ENCODE peak calls at places on chromosomes 5 and 9, in eight cellular contexts. D is stomach, Z is MM.1S, L is astrocyte of the cerebellum, O is EL, U is putamen, C is psoas muscle, N is activated T-helper 1 cell treated with Interleukin-2 at 50 U/mL for 16 hours. I is an unnamed sample.

GRCh38 chr9:3497406-3497805 is 28.4 kb downstream of the RFX3 start:
- DNase-seq in U (no peak), O (peak), N (no peak), C (no peak), Z (no peak), D (no peak), L (no peak), I (peak)

GRCh38 chr5:97501286-97501964 is 318.4 kb upstream of the RIOK2 start:
- DNase-seq in C (no peak), L (no peak), D (no peak), Z (no peak), O (no peak), U (no peak), N (no peak), I (no peak)

GRCh38 chr9:117927354-117927753 is 223.2 kb downstream of the TLR4 start:
- DNase-seq in L (no peak), C (no peak), Z (peak), D (no peak), U (no peak), O (no peak), N (no peak), I (no peak)

GRCh38 chr9:26296910-26297309 is 595.7 kb downstream of the CAAP1 start:
- DNase-seq in C (no peak), N (no peak), O (peak), U (no peak), Z (no peak), D (no peak), L (peak), I (peak)

GRCh38 chr9:89519393-89519805 is 21.5 kb upstream of the SEMA4D start:
- DNase-seq in D (peak), C (peak), Z (peak), N (no peak), U (no peak), L (no peak), O (peak), I (peak)

GRCh38 chr5:24347206-24347605 is 297.6 kb downstream of the CDH10 start:
- DNase-seq in Z (no peak), L (no peak), U (no peak), C (no peak), O (no peak), D (no peak), N (no peak), I (no peak)

GRCh38 chr9:133403766-133404439 is 13.9 kb downstream of the REXO4 start:
- DNase-seq in L (no peak), O (no peak), N (peak), D (peak), U (no peak), Z (no peak), C (peak), I (peak)

GRCh38 chr9:115042781-115043509 is 75.0 kb downstream of the TNC start:
- DNase-seq in D (no peak), L (no peak), U (no peak), C (no peak), O (no peak), N (no peak), Z (peak), I (no peak)

GRCh38 chr9:12972608-12973589 is 198.1 kb downstream of the LURAP1L start:
- DNase-seq in D (peak), L (peak), C (no peak), O (no peak), U (peak), Z (peak), N (no peak), I (no peak)

GRCh38 chr5:50547303-50547702 is 106.2 kb upstream of the EMB start:
- DNase-seq in U (no peak), N (no peak), C (no peak), D (no peak), O (no peak), Z (peak), L (no peak), I (no peak)

GRCh38 chr5:144421411-144421810 is 250.7 kb downstream of the KCTD16 start:
- DNase-seq in C (no peak), L (no peak), U (no peak), N (no peak), D (no peak), Z (no peak), O (peak), I (peak)

GRCh38 chr9:114315723-114316363 is 7.1 kb upstream of the ORM1 start:
- DNase-seq in C (no peak), U (no peak), D (peak), N (no peak), L (no peak), O (no peak), Z (no peak), I (no peak)

GRCh38 chr9:107439991-107440456 is 49.5 kb downstream of the KLF4 start:
- DNase-seq in N (no peak), U (no peak), Z (no peak), O (no peak), C (no peak), D (no peak), L (no peak), I (no peak)

GRCh38 chr5:62190173-62190572 is 115.8 kb upstream of the KIF2A start:
- DNase-seq in U (no peak), O (no peak), D (no peak), N (no peak), C (no peak), Z (no peak), L (no peak), I (no peak)

GRCh38 chr9:89179535-89179919 is 909 bp upstream of the SHC3 start:
- DNase-seq in Z (no peak), D (no peak), L (no peak), C (no peak), N (no peak), O (peak), U (no peak), I (peak)

GRCh38 chr9:113492343-113493079 is 29.0 kb downstream of the RGS3 start:
- DNase-seq in D (no peak), U (no peak), L (no peak), Z (no peak), O (no peak), N (no peak), C (no peak), I (peak)

GRCh38 chr5:9408964-9409363 is 136.9 kb downstream of the SEMA5A start:
- DNase-seq in N (no peak), C (no peak), Z (no peak), O (no peak), U (no peak), L (no peak), D (no peak), I (no peak)

GRCh38 chr5:151903243-151903653 is 21.4 kb downstream of the GLRA1 start:
- DNase-seq in C (no peak), N (no peak), D (no peak), O (no peak), L (no peak), U (no peak), Z (no peak), I (no peak)

GRCh38 chr5:135386886-135387628 is 12.0 kb downstream of the MACROH2A1 start:
- DNase-seq in D (peak), N (no peak), U (no peak), O (peak), Z (no peak), C (no peak), L (peak), I (peak)

GRCh38 chr5:50564079-50564478 is 102.4 kb upstream of the PARP8 start:
- DNase-seq in D (no peak), O (no peak), Z (peak), U (no peak), N (no peak), C (no peak), L (no peak), I (no peak)

GRCh38 chr9:128683340-128684064 is 5.5 kb upstream of the SET start:
- DNase-seq in O (peak), N (no peak), C (no peak), U (no peak), L (no peak), Z (peak), D (peak), I (peak)

GRCh38 chr5:143284002-143284401 is 119.5 kb downstream of the NR3C1 start:
- DNase-seq in Z (no peak), D (no peak), N (no peak), L (no peak), O (no peak), U (no peak), C (no peak), I (no peak)

GRCh38 chr5:57494104-57495098 is 11.8 kb upstream of the ACTBL2 start:
- DNase-seq in D (peak), L (peak), Z (peak), O (peak), U (no peak), C (no peak), N (peak), I (peak)

GRCh38 chr9:38622083-38622674 is 1.8 kb upstream of the ANKRD18A start:
- DNase-seq in C (peak), L (no peak), U (no peak), N (no peak), Z (no peak), O (no peak), D (no peak), I (no peak)

GRCh38 chr5:155082401-155082800 is 68.8 kb downstream of the KIF4B start:
- DNase-seq in D (no peak), Z (no peak), C (no peak), U (no peak), L (no peak), O (peak), N (no peak), I (peak)

GRCh38 chr9:7454490-7455110 is 345.0 kb downstream of the DMAC1 start:
- DNase-seq in N (no peak), Z (no peak), C (no peak), L (no peak), U (no peak), O (no peak), D (no peak), I (no peak)

GRCh38 chr9:70574222-70574837 is 159.9 kb upstream of the KLF9 start:
- DNase-seq in U (no peak), L (peak), D (no peak), C (peak), O (peak), N (no peak), Z (no peak), I (peak)

GRCh38 chr9:34185778-34186551 is 7.1 kb downstream of the UBAP1 start:
- DNase-seq in N (no peak), C (no peak), O (peak), U (peak), D (peak), L (peak), Z (no peak), I (peak)